ENCODE peak calls at places on chromosomes 12 and 14, in nine cellular contexts. R is NCI-H345; B is activated naive CD4-positive, alpha-beta T cell treated with anti-CD3 and anti-CD28 coated beads, Interleukin-2, amount 10 ng/mL, durations not matched to agents 7 days and 5 days; U is activated CD8-positive, alpha-beta memory T cell treated with anti-CD3 and anti-CD28 coated beads for 48 hours; O is B cell; Q is hippocampal formation; S is neural crest cell; F is A549; G is nephron progenitor cell. H is an unnamed sample.

GRCh38 chr14:72788255-72788654 is 105.6 kb downstream of the DPF3 start:
- DNase-seq in B (no peak), F (no peak), O (peak), R (no peak), U (no peak), S (no peak), G (peak), Q (no peak), H (no peak)

GRCh38 chr14:24310666-24311604 is at the start of gene LTB4R:
- DNase-seq in F (no peak), B (peak), G (no peak), Q (peak), O (peak), R (no peak), S (no peak), U (no peak), H (peak)

GRCh38 chr14:96267336-96267735 is 11.3 kb downstream of the BDKRB1 start:
- DNase-seq in B (no peak), F (no peak), G (no peak), Q (no peak), O (no peak), U (no peak), S (no peak), R (peak), H (no peak)

GRCh38 chr12:76037130-76038105 is 5.8 kb upstream of the PHLDA1 start:
- DNase-seq in U (no peak), R (peak), Q (no peak), O (peak), S (peak), F (peak), G (peak), B (peak), H (no peak)

GRCh38 chr12:13101854-13102375 is 1.6 kb downstream of the GSG1 start:
- DNase-seq in B (no peak), U (no peak), Q (no peak), O (peak), S (no peak), G (no peak), R (peak), F (peak), H (no peak)

GRCh38 chr14:39755269-39755878 is 323.1 kb upstream of the FBXO33 start:
- DNase-seq in Q (no peak), R (no peak), S (no peak), O (no peak), B (no peak), U (no peak), F (no peak), G (no peak), H (no peak)

GRCh38 chr14:77421241-77421640 is 2.1 kb downstream of the NOXRED1 start:
- DNase-seq in G (no peak), S (no peak), O (no peak), R (no peak), F (no peak), U (no peak), B (no peak), Q (no peak), H (no peak)

GRCh38 chr12:108784270-108784669 is 53.0 kb upstream of the CORO1C start:
- DNase-seq in Q (no peak), G (no peak), F (no peak), B (no peak), U (no peak), R (peak), S (no peak), O (no peak), H (no peak)

GRCh38 chr14:34331728-34332623 is 130.1 kb downstream of the SPTSSA start:
- DNase-seq in S (peak), F (peak), G (peak), Q (peak), R (peak), O (peak), B (peak), U (peak), H (peak)

GRCh38 chr12:106739815-106740552 is 34.5 kb upstream of the RIC8B start:
- DNase-seq in U (no peak), O (no peak), B (no peak), R (no peak), Q (no peak), S (no peak), G (no peak), F (no peak), H (no peak)

GRCh38 chr12:20434993-20435392 is 66.7 kb downstream of the PDE3A start:
- DNase-seq in R (no peak), O (no peak), U (no peak), Q (no peak), S (no peak), G (no peak), F (no peak), B (no peak), H (no peak)

GRCh38 chr14:103073876-103074698 is 9.9 kb upstream of the LBHD2 start:
- DNase-seq in Q (no peak), U (no peak), S (no peak), G (no peak), F (no peak), O (no peak), B (peak), R (no peak), H (no peak)

GRCh38 chr12:32031109-32031508 is 71.9 kb downstream of the RESF1 start:
- DNase-seq in Q (no peak), F (no peak), R (no peak), G (no peak), S (no peak), O (no peak), B (no peak), U (no peak), H (no peak)

GRCh38 chr12:95197636-95198035 is 19.6 kb downstream of the FGD6 start:
- DNase-seq in U (no peak), B (no peak), S (no peak), O (no peak), Q (no peak), R (no peak), F (no peak), G (no peak), H (no peak)

GRCh38 chr14:66514206-66514605 is 6.3 kb downstream of the GPHN start:
- DNase-seq in F (no peak), B (no peak), O (no peak), Q (no peak), U (no peak), R (no peak), G (no peak), S (no peak), H (no peak)

GRCh38 chr12:67754933-67755697 is 106.6 kb downstream of the DYRK2 start:
- DNase-seq in O (no peak), Q (no peak), R (no peak), B (no peak), F (no peak), S (no peak), G (no peak), U (no peak), H (no peak)

GRCh38 chr12:131133015-131133905 is 179.6 kb downstream of the ADGRD1 start:
- DNase-seq in O (no peak), U (no peak), S (no peak), B (no peak), R (no peak), G (no peak), F (no peak), Q (no peak), H (no peak)

GRCh38 chr12:95358111-95359083 is 115.6 kb upstream of the METAP2 start:
- DNase-seq in S (no peak), B (no peak), F (no peak), R (no peak), G (no peak), Q (no peak), U (no peak), O (no peak), H (no peak)

GRCh38 chr12:46373303-46374182 is 970 bp upstream of the SLC38A2 start:
- DNase-seq in F (peak), U (no peak), B (peak), R (no peak), S (peak), Q (peak), O (peak), G (peak), H (peak)

GRCh38 chr12:121668750-121669524 is 517 bp downstream of the MORN3 start:
- DNase-seq in R (no peak), Q (no peak), U (no peak), B (peak), O (no peak), F (peak), G (peak), S (peak), H (peak)

GRCh38 chr12:104627975-104628322 is 171.2 kb downstream of the CHST11 start:
- DNase-seq in Q (no peak), U (no peak), S (no peak), O (no peak), R (no peak), F (no peak), B (no peak), G (no peak), H (no peak)

GRCh38 chr14:50354527-50354926 is 42.2 kb downstream of the CDKL1 start:
- DNase-seq in G (no peak), O (no peak), R (no peak), F (no peak), U (no peak), Q (no peak), B (no peak), S (no peak), H (no peak)

H was measured in glutamatergic neuron.